ENCODE peak calls at places on chromosomes 12 and 14, in four cellular contexts. E is H1, Q is pancreas, G is mammary epithelial cell. J is an unnamed sample. For H3K4me1, the result is how much of the 10 kb centered on the place peaks cover.

GRCh38 chr14:67031920-67032774 is 157.1 kb upstream of the GARIN2 start:
- DNase-seq in E (peak), Q (no peak), G (no peak), J (no peak)

GRCh38 chr12:75889214-75889613 is 142.4 kb downstream of the PHLDA1 start:
- DNase-seq in E (no peak), Q (no peak), G (peak), J (no peak)

GRCh38 chr12:120156315-120157259 is 37.9 kb downstream of the GCN1 start:
- DNase-seq in E (no peak), Q (no peak), G (no peak), J (no peak)

GRCh38 chr12:60169904-60170303 is 574.1 kb downstream of the SLC16A7 start:
- DNase-seq in E (no peak), Q (no peak), G (no peak), J (no peak)

GRCh38 chr12:130744274-130744673 is 28.2 kb upstream of the RIMBP2 start:
- DNase-seq in E (no peak), Q (no peak), G (no peak), J (no peak)

GRCh38 chr12:120720234-120720968 is 5.2 kb upstream of the ACADS start:
- DNase-seq in E (no peak), Q (no peak), G (peak), J (no peak)

GRCh38 chr14:64734990-64735389 is 30.8 kb downstream of the PLEKHG3 start:
- DNase-seq in E (no peak), Q (no peak), G (no peak), J (no peak)

GRCh38 chr12:96034631-96035282 is 630 bp downstream of the LTA4H start:
- DNase-seq in E (no peak), Q (no peak), G (peak), J (peak)

GRCh38 chr14:79278798-79279644 is 932.3 kb downstream of the DIO2 start:
- DNase-seq in E (peak), Q (peak), G (peak), J (peak)

GRCh38 chr14:59240356-59240755 is 51.9 kb downstream of the DAAM1 start:
- DNase-seq in E (no peak), Q (no peak), G (no peak), J (no peak)

GRCh38 chr14:102993523-102993922 is 63.8 kb downstream of the CDC42BPB start:
- DNase-seq in E (no peak), Q (no peak), G (peak), J (peak)

GRCh38 chr12:24360907-24361306 is 411.4 kb upstream of the SOX5 start:
- DNase-seq in E (no peak), Q (no peak), G (no peak), J (no peak)

GRCh38 chr14:104140463-104141331 is 2.3 kb downstream of the KIF26A start:
- DNase-seq in E (peak), Q (peak), G (no peak), J (no peak)

GRCh38 chr12:61188801-61189595 is 1071.2 kb upstream of the USP15 start:
- DNase-seq in E (no peak), Q (no peak), G (no peak), J (no peak)

GRCh38 chr14:38627163-38627562 is 371.3 kb upstream of the CLEC14A start:
- DNase-seq in E (no peak), Q (no peak), G (no peak), J (no peak)
- H3K4me1 ChIP-seq in E (under half), Q (under half), G (under half), J (under half)

GRCh38 chr14:99543369-99543768 is 60.6 kb downstream of the CCDC85C start:
- DNase-seq in E (no peak), Q (no peak), G (no peak), J (no peak)
- TF ChIP-seq CTCF in E (no peak), Q (no peak), G (no peak), J (no peak)

DNA sequence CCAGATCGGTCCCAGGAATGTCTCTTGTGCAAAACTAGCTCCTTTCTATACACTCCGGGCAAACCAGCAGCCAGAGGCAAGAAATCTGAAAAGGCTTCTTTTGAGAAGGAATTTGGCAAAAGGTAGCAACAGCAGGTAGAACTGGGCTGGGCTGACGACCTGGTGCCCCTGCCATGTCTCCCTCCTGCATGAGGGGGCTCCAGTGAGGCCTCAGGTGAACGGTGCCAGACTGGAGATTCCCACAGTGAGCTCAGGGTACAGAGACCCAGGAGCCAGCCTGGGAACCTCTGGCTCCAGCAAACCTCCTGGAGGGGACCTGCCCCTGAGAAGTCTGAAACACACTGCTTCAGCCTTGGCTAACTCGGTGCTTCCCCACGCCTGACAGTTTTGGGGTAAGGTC is 10.8 kb downstream of the ITPK1 start:
- DNase-seq in E (no peak), Q (no peak), G (no peak), J (no peak)
- H3K4me1 ChIP-seq in E (under half), Q (under half), G (under half), J (under half)

GRCh38 chr12:123813349-123813748 is 51.2 kb downstream of the DNAH10 start:
- DNase-seq in E (no peak), Q (no peak), G (peak), J (no peak)

GRCh38 chr12:123807002-123807401 is 44.9 kb downstream of the DNAH10 start:
- DNase-seq in E (no peak), Q (no peak), G (no peak), J (no peak)

GRCh38 chr12:123807670-123808069 is 45.6 kb downstream of the DNAH10 start:
- DNase-seq in E (no peak), Q (no peak), G (no peak), J (no peak)

GRCh38 chr12:123805119-123805518 is 43.0 kb downstream of the DNAH10 start:
- DNase-seq in E (no peak), Q (no peak), G (no peak), J (no peak)

GRCh38 chr12:123808167-123808566 is 46.1 kb downstream of the DNAH10 start:
- DNase-seq in E (no peak), Q (no peak), G (no peak), J (no peak)
- TF ChIP-seq CTCF in E (peak), Q (no peak), G (peak), J (no peak)

GRCh38 chr12:6751767-6752166 is 1.2 kb downstream of the MLF2 start:
- DNase-seq in E (no peak), Q (no peak), G (no peak), J (no peak)
- H3K4me1 ChIP-seq in E (under half), Q (under half), G (under half), J (under half)

GRCh38 chr12:107759410-107759809 is 1.5 kb downstream of the PRDM4 start:
- DNase-seq in E (no peak), Q (no peak), G (peak), J (no peak)

GRCh38 chr12:107762874-107763273 is 1.9 kb upstream of the PRDM4 start:
- DNase-seq in E (no peak), Q (no peak), G (no peak), J (no peak)

GRCh38 chr12:107761502-107761904 is 566 bp upstream of the PRDM4 start:
- DNase-seq in E (no peak), Q (no peak), G (no peak), J (no peak)

GRCh38 chr12:107760207-107760816 is 625 bp downstream of the PRDM4 start:
- DNase-seq in E (peak), Q (peak), G (peak), J (peak)

DNA sequence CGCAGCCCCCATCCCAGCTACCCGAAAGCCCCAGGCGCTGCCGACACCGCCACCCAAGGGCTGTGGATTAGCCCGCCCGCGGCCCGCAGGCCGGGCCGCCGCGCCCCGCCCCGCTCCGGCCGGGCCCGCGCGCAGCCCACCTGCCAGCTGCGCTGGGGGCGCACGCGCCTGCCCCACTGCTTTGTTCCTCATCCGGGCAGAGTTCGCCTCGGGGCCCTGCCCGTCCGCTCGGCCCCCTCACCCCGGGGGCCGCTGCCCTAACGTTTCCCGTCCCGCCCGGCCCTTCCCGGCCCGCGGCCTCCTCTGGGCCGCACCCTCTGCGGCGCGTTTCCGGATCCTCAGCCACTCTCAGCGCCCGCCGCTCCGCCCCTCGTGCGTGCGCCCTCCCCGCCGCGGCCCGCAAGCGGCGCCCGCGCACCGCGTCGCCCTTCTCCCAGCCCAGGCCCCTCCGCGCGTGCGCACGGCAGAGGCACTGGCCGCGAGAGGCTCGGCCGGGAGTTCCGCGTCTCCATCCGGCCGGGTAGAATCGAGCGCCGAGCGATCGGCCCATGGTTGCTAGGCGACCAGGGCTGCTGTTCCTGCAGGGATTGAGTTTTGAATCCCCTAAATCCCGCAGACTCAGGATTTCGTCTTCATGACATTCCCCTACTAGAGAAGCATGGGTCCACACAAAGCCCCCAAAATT is at the start of gene PRDM4:
- DNase-seq in E (peak), Q (peak), G (peak), J (peak)
- TF ChIP-seq CTCF in E (peak), Q (no peak), G (peak), J (peak)

GRCh38 chr14:34036319-34036761 is 85.5 kb upstream of the EGLN3 start:
- DNase-seq in E (no peak), Q (no peak), G (no peak), J (no peak)
- H3K4me1 ChIP-seq in E (under half), Q (under half), G (under half), J (under half)

DNA sequence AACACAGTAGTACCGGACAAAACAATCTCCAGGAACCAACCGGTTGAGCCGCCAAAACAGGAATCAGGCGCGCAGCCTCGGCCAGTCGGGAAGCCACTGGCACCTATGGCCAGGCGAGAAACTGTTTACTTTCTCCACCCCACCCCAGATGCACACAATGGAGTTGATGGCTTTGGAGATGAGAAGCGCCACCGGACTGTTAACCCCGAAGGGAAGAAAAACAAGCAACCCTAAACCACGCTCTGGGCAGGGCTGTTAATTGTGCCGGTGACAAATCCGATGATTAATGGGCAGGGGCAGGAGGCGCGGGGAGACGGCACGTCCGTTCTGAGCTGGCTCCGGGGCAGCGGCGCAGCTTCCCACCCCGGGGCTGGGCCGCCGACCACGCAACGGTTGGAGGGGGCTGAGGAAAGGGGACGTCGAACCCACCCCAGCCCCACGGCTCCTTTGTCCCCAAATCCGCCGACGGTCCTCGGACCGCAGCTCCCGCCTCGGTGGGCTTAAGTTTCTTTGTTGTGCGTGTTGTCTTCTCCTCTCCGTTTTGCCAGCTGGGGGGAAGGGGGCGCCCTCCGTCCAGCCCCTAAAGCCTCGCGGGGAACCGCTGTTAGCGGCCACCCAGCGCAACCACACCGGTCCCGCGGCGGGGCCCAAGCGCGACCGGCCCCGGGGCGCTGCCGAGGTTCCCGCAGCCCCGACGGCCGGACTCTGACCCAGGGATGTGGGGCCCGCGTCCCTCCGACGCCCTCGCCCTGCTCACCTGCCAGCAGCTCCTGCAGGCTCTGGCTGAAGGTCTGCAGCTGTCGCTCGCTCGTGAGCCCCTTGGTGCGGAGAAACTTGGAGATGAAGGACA is 790 bp downstream of the BTG1 start:
- DNase-seq in E (peak), Q (peak), G (peak), J (peak)
- TF ChIP-seq CTCF in E (no peak), Q (no peak), G (peak), J (no peak)

DNA sequence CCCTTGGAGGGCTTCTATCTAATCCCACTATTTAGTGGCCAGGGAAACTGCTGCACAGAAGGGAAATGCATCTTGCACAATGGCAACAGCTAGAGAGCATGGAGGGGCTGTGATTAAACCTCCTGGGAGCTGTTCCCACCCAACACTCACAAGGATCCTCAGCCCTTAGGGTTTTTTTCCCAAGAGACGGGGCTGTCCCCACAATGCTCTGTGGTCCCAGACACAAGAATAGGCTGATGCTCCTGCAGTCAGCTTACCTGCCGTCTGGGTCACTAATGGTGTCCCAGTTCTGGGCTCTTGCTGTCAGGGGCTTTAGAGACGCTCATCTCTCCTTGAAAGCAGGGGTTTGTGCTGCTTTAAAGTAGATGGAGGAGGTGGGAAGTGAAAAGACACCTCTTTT is 4.6 kb downstream of the SERPINA1 start:
- DNase-seq in E (peak), Q (no peak), G (no peak), J (no peak)
- H3K4me1 ChIP-seq in E (under half), Q (under half), G (under half), J (under half)

J was measured in lung.